ENCODE peak calls at places on chromosomes 4 and X, in four cellular contexts. B, O, J and E are unnamed samples.
A peak's percentile ranks its signal among the peaks of the same experiment; 100 is the strongest.

GRCh38 chr4:184587746-184588145 is 61.5 kb downstream of the CASP3 start:
- DNase-seq in J (no peak), O (no peak), B (no peak), E (no peak)

GRCh38 chr4:55336138-55337034 is 9.7 kb upstream of the SRD5A3 start:
- DNase-seq in B (no peak), J (no peak), O (no peak), E (no peak)

GRCh38 chr4:158327525-158327924 is 117.2 kb downstream of the TMEM144 start:
- DNase-seq in J (no peak), B (no peak), O (no peak), E (peak; percentile 47)

GRCh38 chr4:125389713-125390112 is 75.0 kb downstream of the FAT4 start:
- DNase-seq in B (no peak), J (no peak), O (no peak), E (no peak)

GRCh38 chr4:13312264-13312663 is 171.9 kb downstream of the RAB28 start:
- DNase-seq in O (no peak), J (no peak), B (no peak), E (no peak)

GRCh38 chr4:147284218-147284617 is 196.7 kb upstream of the EDNRA start:
- DNase-seq in J (no peak), O (no peak), B (no peak), E (no peak)

GRCh38 chrX:19725545-19726102 is 161.8 kb downstream of the SH3KBP1 start:
- DNase-seq in J (no peak), O (peak; percentile 45), B (no peak), E (no peak)

GRCh38 chrX:53163436-53163835 is 61.6 kb downstream of the KDM5C start:
- DNase-seq in J (no peak), B (no peak), O (no peak), E (no peak)

GRCh38 chr4:128309585-128309984 is 22.0 kb upstream of the PGRMC2 start:
- DNase-seq in B (no peak), J (no peak), O (no peak), E (no peak)

GRCh38 chrX:154967603-154968002 is 54.9 kb downstream of the F8 start:
- DNase-seq in B (peak; percentile 26), J (no peak), O (no peak), E (no peak)

GRCh38 chrX:106898462-106898861 is 4.7 kb downstream of the RIPPLY1 start:
- DNase-seq in B (no peak), O (no peak), J (no peak), E (peak; percentile 67)

GRCh38 chrX:19382500-19383145 is 38.9 kb downstream of the PDHA1 start:
- DNase-seq in O (peak; percentile 62), J (peak; percentile 58), B (peak; percentile 15), E (peak; percentile 77)

GRCh38 chrX:150569155-150569477 is 695 bp downstream of the MTM1 start:
- DNase-seq in O (peak; percentile 69), B (no peak), J (no peak), E (no peak)

GRCh38 chr4:104899863-104900262 is 246.8 kb upstream of the TET2 start:
- DNase-seq in J (no peak), B (no peak), O (no peak), E (no peak)

GRCh38 chr4:112604590-112604989 is 32.1 kb downstream of the ZGRF1 start:
- DNase-seq in B (peak; percentile 18), J (no peak), O (no peak), E (peak; percentile 50)

GRCh38 chr4:146369446-146369845 is 152.3 kb downstream of the SLC10A7 start:
- DNase-seq in B (no peak), J (no peak), O (no peak), E (no peak)

GRCh38 chrX:50747471-50747900 is 66.5 kb downstream of the SHROOM4 start:
- DNase-seq in B (no peak), J (no peak), O (no peak), E (peak; percentile 20)

GRCh38 chr4:5782829-5783476 is 72.0 kb downstream of the EVC start:
- DNase-seq in O (no peak), J (peak; percentile 34), B (no peak), E (no peak)

GRCh38 chr4:36249605-36250004 is 5.3 kb upstream of the ARAP2 start:
- DNase-seq in J (no peak), B (no peak), O (no peak), E (no peak)

GRCh38 chr4:140675599-140676231 is 80.5 kb downstream of the TBC1D9 start:
- DNase-seq in B (no peak), O (no peak), J (no peak), E (no peak)

GRCh38 chr4:110748071-110748470 is 125.2 kb upstream of the PITX2 start:
- DNase-seq in O (no peak), B (no peak), J (no peak), E (no peak)

GRCh38 chrX:36974896-36975295 is 33.3 kb upstream of the FAM47C start:
- DNase-seq in J (no peak), O (no peak), B (no peak), E (no peak)

GRCh38 chr4:56532239-56532638 is 26.6 kb downstream of the ARL9 start:
- DNase-seq in O (no peak), J (no peak), B (no peak), E (no peak)

GRCh38 chr4:56535915-56536314 is 30.3 kb downstream of the ARL9 start:
- DNase-seq in O (no peak), B (no peak), J (no peak), E (no peak)

GRCh38 chr4:56531823-56532222 is 26.2 kb downstream of the ARL9 start:
- DNase-seq in O (no peak), J (no peak), B (no peak), E (no peak)

GRCh38 chr4:56530269-56531148 is 24.9 kb downstream of the ARL9 start:
- DNase-seq in O (peak; percentile 87), B (peak; percentile 62), J (peak; percentile 82), E (peak; percentile 96)

GRCh38 chr4:56531149-56531770 is 25.7 kb downstream of the ARL9 start:
- DNase-seq in B (no peak), O (no peak), J (no peak), E (no peak)
- H3K4me3 ChIP-seq in B (no peak overlapping the region), O (peak overlapping the region; percentile 65), J (peak overlapping the region; percentile 48), E (peak overlapping the region; percentile 68)

GRCh38 chrX:48901069-48901468 is 3.3 kb downstream of the PQBP1 start:
- DNase-seq in B (no peak), O (no peak), J (no peak), E (no peak)
- H3K27me3 ChIP-seq in B (no peaks in the 10 kb centered on the region), O (no peaks in the 10 kb centered on the region), J (no peaks in the 10 kb centered on the region), E (no peaks in the 10 kb centered on the region)

DNA sequence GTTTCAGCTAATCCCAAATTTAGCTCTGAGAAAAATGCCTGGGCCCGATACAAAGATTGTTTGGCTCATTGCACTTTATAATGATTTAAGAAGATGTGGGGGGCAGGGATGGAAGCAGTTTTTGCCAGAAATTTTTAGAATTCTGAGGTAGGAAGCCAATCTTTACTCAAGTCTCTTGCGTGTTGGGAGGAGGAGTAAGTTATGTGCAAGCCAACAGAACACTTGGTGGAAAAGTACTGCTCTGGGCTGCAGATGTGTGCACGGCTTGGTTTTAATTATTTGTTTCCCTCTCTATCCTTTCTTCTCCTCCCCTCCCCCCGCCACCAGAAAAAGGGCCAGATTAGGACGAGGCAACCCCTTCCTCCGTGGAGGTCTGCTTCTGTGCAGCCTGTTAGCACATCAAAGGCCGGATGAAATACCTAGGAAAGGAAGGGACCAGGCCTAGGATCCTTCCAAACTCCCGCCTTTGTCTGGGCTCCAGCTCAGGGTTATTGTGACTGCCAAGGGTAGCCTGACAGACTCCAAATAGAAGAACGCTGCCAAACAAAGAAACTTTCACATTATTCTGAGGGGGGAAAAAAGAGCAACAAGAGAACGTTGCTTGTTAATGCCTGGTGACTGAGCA is 1.0 kb upstream of the PGRMC1 start:
- DNase-seq in B (no peak), O (no peak), J (no peak), E (peak; percentile 40)
- H3K4me3 ChIP-seq in B (no peak overlapping the region), O (no peak overlapping the region), J (no peak overlapping the region), E (peak overlapping the region; percentile 35)

GRCh38 chr4:41749650-41750049 is 1.1 kb upstream of the PHOX2B start:
- DNase-seq in B (no peak), O (no peak), J (no peak), E (peak; percentile 23)

GRCh38 chr4:41752081-41752836 is 3.7 kb upstream of the PHOX2B start:
- DNase-seq in J (no peak), O (no peak), B (no peak), E (no peak)

GRCh38 chr4:41751325-41752061 is 3.0 kb upstream of the PHOX2B start:
- DNase-seq in B (no peak), J (no peak), O (no peak), E (peak; percentile 79)

GRCh38 chr4:41750158-41750623 is 1.7 kb upstream of the PHOX2B start:
- DNase-seq in B (no peak), O (no peak), J (no peak), E (peak; percentile 47)

DNA sequence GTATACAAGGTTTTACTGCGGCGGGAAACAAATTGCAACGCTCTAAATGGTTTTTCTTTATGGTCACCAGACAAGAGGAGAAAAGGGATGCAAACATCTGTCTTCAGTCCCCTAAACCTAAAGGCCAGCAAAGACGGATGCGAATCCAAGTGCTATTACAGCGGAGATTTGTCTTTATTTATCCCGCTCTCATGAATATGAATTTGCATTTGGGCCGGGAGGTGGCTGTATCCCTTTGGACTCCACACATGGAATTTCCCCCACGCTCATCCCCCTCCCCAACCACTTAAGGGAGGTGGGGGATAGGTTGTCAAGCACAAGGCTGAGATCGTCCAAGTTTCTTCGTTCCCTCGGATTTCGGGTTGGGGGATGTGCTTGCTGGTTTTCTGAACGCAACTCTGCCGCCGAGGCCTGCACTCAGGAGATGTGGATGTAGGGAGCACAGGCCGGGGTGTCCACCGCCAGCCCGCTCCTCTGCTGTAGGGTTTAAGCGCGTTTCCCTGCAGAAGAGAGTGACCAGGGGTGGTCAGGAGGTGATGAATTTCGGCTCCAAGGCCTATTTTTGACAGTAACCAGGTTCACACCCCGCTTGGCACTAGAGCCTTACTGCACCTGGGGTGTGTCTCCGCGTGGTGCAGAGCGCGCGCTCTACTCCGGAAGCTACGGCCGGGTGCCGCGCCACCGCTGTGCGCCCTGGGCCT is 2.2 kb upstream of the PHOX2B start:
- DNase-seq in B (no peak), O (no peak), J (no peak), E (peak; percentile 72)
- H3K27me3 ChIP-seq in B (peaks cover 46% of the 10 kb centered on the region), O (peaks cover 96% of the 10 kb centered on the region), J (peaks cover 49% of the 10 kb centered on the region), E (peaks cover 99% of the 10 kb centered on the region)